ENCODE peak calls at places on chromosomes 16 and 17, in seven cellular contexts. J, Q, W, V, K, E and R are unnamed samples.

GRCh38 chr17:66493283-66494019 is 191.0 kb downstream of the PRKCA start:
- DNase-seq in E (peak; percentile 83), V (no peak), W (no peak), Q (no peak), J (no peak), K (no peak), R (no peak)

GRCh38 chr16:85798901-85799496 is 345 bp downstream of the EMC8 start:
- DNase-seq in K (peak; percentile 76), Q (no peak), V (peak; percentile 29), E (peak; percentile 27), J (peak; percentile 34), W (no peak), R (no peak)

GRCh38 chr16:86946396-86946795 is 368.0 kb downstream of the FOXL1 start:
- DNase-seq in V (no peak), K (no peak), E (peak; percentile 23), W (no peak), J (no peak), Q (no peak), R (no peak)

GRCh38 chr16:1773703-1774455 is 945 bp upstream of the MRPS34 start:
- DNase-seq in Q (no peak), K (no peak), V (no peak), J (peak; percentile 50), W (no peak), E (peak; percentile 49), R (no peak)

GRCh38 chr17:50626037-50626574 is 8.6 kb upstream of the ABCC3 start:
- DNase-seq in J (peak; percentile 76), V (peak; percentile 88), E (peak; percentile 90), K (peak; percentile 86), Q (no peak), W (peak; percentile 65), R (peak; percentile 84)

GRCh38 chr16:70437017-70437581 is 1.8 kb downstream of the ST3GAL2 start:
- DNase-seq in J (peak; percentile 64), Q (no peak), K (peak; percentile 30), E (peak; percentile 94), W (no peak), V (no peak), R (peak; percentile 76)

GRCh38 chr16:53632526-53632925 is 71.1 kb downstream of the RPGRIP1L start:
- DNase-seq in W (no peak), J (no peak), K (no peak), V (no peak), E (no peak), Q (no peak), R (no peak)

GRCh38 chr16:71670537-71670936 is 44.6 kb downstream of the MARVELD3 start:
- DNase-seq in K (no peak), Q (no peak), W (no peak), V (no peak), J (no peak), E (no peak), R (no peak)

GRCh38 chr17:6639651-6640535 is 618 bp downstream of the KIAA0753 start:
- DNase-seq in K (no peak), W (no peak), Q (no peak), V (peak; percentile 46), J (peak; percentile 53), E (peak; percentile 59), R (peak; percentile 63)

GRCh38 chr16:48137822-48138221 is 18.0 kb downstream of the ABCC12 start:
- DNase-seq in K (no peak), E (no peak), Q (no peak), J (no peak), V (no peak), W (no peak), R (no peak)

GRCh38 chr17:7336240-7337175 is at the start of gene ACAP1:
- DNase-seq in K (peak; percentile 87), E (no peak), J (peak; percentile 81), V (peak; percentile 13), W (no peak), Q (no peak), R (no peak)

GRCh38 chr16:22186517-22186916 is 19.6 kb upstream of the EEF2K start:
- DNase-seq in V (no peak), Q (no peak), E (no peak), K (no peak), J (no peak), W (no peak), R (peak; percentile 27)
- TF ChIP-seq CTCF in V (no peak), Q (no peak), E (peak; percentile 23), K (no peak), J (peak; percentile 72), W (no peak), R (no peak)

GRCh38 chr17:63407741-63408330 is 38.3 kb downstream of the CYB561 start:
- DNase-seq in V (no peak), Q (no peak), W (no peak), E (no peak), K (no peak), J (no peak), R (no peak)

GRCh38 chr17:63406689-63407330 is 39.3 kb downstream of the CYB561 start:
- DNase-seq in Q (peak; percentile 35), E (peak; percentile 94), J (peak; percentile 88), K (peak; percentile 76), V (peak; percentile 69), W (peak; percentile 78), R (peak; percentile 66)

GRCh38 chr17:63405020-63405419 is 41.1 kb downstream of the CYB561 start:
- DNase-seq in V (no peak), Q (no peak), E (no peak), J (no peak), W (no peak), K (no peak), R (no peak)

GRCh38 chr17:63402808-63403207 is 43.3 kb downstream of the CYB561 start:
- DNase-seq in J (no peak), Q (no peak), K (no peak), E (peak; percentile 82), W (no peak), V (no peak), R (no peak)

GRCh38 chr17:63405741-63406261 is 40.3 kb downstream of the CYB561 start:
- DNase-seq in W (no peak), V (no peak), J (peak; percentile 78), K (peak; percentile 57), E (peak; percentile 85), Q (no peak), R (no peak)
- TF ChIP-seq CTCF in W (peak; percentile 62), V (peak; percentile 77), J (peak; percentile 92), K (peak; percentile 62), E (peak; percentile 71), Q (peak; percentile 56), R (peak; percentile 53)

GRCh38 chr17:45648642-45649041 is 135.5 kb upstream of the CRHR1 start:
- DNase-seq in W (no peak), J (no peak), E (no peak), K (no peak), Q (no peak), V (peak; percentile 38), R (peak; percentile 51)
- TF ChIP-seq CTCF in W (no peak), J (peak; percentile 54), E (no peak), K (peak; percentile 4), Q (no peak), V (peak; percentile 58), R (no peak)

DNA sequence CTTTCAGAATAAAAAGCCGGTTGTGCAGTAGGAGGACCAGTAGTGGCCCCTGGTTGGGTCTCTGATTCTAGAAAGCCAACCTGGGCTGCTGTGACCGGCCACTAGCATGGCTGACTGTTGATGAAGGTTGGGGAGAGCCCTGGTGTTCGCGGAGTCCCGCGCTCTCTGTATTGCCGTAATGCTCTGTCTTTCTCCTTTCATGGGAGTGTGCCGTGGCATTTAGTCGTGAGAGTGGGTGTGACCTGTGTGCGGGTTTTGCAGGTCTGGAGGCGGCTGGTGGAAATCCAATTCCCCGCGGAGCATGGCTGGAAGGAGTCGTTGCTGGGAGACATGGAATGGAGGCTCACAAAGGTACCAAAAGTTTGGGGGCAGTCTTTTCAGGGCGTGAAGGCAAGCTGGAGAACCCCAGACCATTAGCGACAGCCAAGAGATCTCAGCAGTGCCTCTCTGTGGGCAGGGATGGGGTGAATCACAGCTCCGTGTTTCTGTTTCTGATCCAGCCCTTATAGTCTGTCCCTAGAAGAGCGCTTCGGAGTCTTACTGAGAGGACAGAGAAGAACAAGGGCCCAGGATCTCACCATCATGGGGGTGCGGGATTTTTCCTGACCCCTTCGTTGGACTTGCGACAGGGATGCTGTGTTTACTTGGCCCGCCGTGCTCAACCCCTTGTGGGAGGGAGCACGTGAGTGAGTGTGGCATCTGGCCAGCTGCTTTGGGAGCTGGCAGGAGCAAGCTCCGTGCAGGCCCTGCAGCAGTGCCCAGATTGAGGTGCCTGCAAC is 56.5 kb downstream of the RNF213 start:
- DNase-seq in V (no peak), J (no peak), W (no peak), E (no peak), Q (no peak), K (no peak), R (no peak)
- TF ChIP-seq CTCF in V (no peak), J (no peak), W (no peak), E (no peak), Q (no peak), K (no peak), R (no peak)

GRCh38 chr16:50781043-50781442 is 39.2 kb downstream of the CYLD start:
- DNase-seq in Q (no peak), J (no peak), W (no peak), K (no peak), E (no peak), V (no peak), R (no peak)
- TF ChIP-seq CTCF in Q (no peak), J (peak; percentile 43), W (no peak), K (no peak), E (no peak), V (no peak), R (peak; percentile 17)

GRCh38 chr17:56809820-56810179 is 23.9 kb downstream of the C17orf67 start:
- DNase-seq in K (no peak), J (no peak), E (no peak), V (no peak), Q (no peak), W (no peak), R (no peak)
- TF ChIP-seq CTCF in K (no peak), J (no peak), E (no peak), V (no peak), Q (no peak), W (no peak), R (no peak)

DNA sequence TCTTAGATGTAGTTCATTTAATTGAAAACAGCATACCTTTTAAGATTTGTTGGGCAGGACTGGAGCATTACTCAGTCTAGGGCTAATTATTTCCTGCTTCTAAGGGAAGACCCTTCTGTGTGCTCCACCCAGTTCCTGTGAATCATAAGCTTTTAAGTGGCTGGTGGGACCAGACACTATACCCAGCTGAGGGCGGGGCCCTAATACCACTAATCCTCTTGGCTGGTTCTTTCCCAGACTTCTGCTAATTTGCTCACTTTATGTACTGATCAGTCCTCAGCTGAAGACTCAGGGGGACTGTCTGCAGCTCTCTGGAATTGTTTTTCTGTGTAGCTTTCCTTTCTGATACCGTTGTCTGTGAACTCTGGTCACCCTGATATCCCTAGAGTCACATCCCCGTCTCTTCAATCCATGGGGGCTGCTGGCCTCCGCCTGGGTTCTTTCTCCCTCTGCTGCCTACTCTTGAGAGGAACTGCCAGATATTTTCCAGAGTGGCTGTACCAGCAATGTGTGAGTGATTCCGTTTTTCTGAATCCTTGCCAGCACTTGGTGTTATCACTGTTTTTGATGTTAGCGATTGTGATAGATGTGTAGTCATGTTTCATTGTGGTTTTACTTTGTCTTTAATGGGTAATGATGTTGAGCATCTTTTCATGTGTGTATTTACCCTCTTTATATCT is 35.1 kb downstream of the MFSD11 start:
- DNase-seq in V (no peak), J (peak; percentile 50), K (no peak), Q (no peak), W (no peak), E (peak; percentile 68), R (no peak)
- TF ChIP-seq CTCF in V (no peak), J (no peak), K (no peak), Q (no peak), W (no peak), E (no peak), R (no peak)